ENCODE peak calls at places on chromosomes 16 and 17, in five cellular contexts. Q is adrenal gland, F is mammary epithelial cell, J is PC-3, T is mucosa of descending colon. S is an unnamed sample. For H3K9me3, the result is how much of the 10 kb centered on the place peaks cover.

GRCh38 chr16:11460820-11461594 is 115.7 kb downstream of the RMI2 start:
- DNase-seq in T (no peak), F (no peak), J (no peak), Q (no peak), S (no peak)

GRCh38 chr16:86046026-86046713 is 147.2 kb downstream of the IRF8 start:
- DNase-seq in T (no peak), F (no peak), J (no peak), Q (no peak), S (no peak)

GRCh38 chr17:28507567-28508195 is 1.5 kb downstream of the FOXN1 start:
- DNase-seq in F (peak), T (no peak), Q (no peak), J (no peak), S (no peak)

GRCh38 chr17:50139950-50140885 is 10.3 kb upstream of the SAMD14 start:
- DNase-seq in F (peak), T (peak), J (peak), Q (peak), S (peak)

GRCh38 chr16:1146409-1146808 is 6.5 kb upstream of the CACNA1H start:
- DNase-seq in Q (no peak), J (no peak), F (no peak), T (no peak), S (peak)

GRCh38 chr16:1346422-1347285 is 5.0 kb downstream of the TSR3 start:
- DNase-seq in F (no peak), Q (no peak), T (no peak), J (no peak), S (peak)

GRCh38 chr16:86772671-86773338 is 194.5 kb downstream of the FOXL1 start:
- DNase-seq in J (peak), F (peak), T (no peak), Q (no peak), S (no peak)

GRCh38 chr16:72823961-72824490 is 223.9 kb downstream of the ZFHX3 start:
- DNase-seq in Q (no peak), F (no peak), T (no peak), J (no peak), S (no peak)

GRCh38 chr16:27314161-27314723 is 468 bp downstream of the IL4R start:
- DNase-seq in T (peak), Q (peak), J (peak), F (peak), S (no peak)

GRCh38 chr17:38703742-38704644 is 1.1 kb upstream of the MLLT6 start:
- DNase-seq in Q (peak), F (no peak), J (peak), T (peak), S (peak)

GRCh38 chr17:76345377-76345945 is 8.3 kb downstream of the PRPSAP1 start:
- DNase-seq in T (no peak), J (no peak), Q (peak), F (no peak), S (no peak)

GRCh38 chr16:88444826-88445582 is 8.1 kb upstream of the ZFPM1 start:
- DNase-seq in T (no peak), J (no peak), F (no peak), Q (no peak), S (no peak)

GRCh38 chr16:50114357-50115129 is 38.6 kb upstream of the TENT4B start:
- DNase-seq in J (peak), T (no peak), Q (no peak), F (peak), S (no peak)

GRCh38 chr17:47199627-47200324 is 9.4 kb upstream of the MYL4 start:
- DNase-seq in F (no peak), T (no peak), J (no peak), Q (no peak), S (no peak)

GRCh38 chr16:76235025-76235424 is 42.2 kb upstream of the CNTNAP4 start:
- DNase-seq in Q (no peak), J (no peak), T (peak), F (no peak), S (no peak)

GRCh38 chr17:47942568-47942967 is 1.2 kb downstream of the PNPO start:
- DNase-seq in T (no peak), F (no peak), J (no peak), Q (no peak), S (no peak)

GRCh38 chr16:28931801-28932225 is at the start of gene CD19:
- DNase-seq in F (no peak), Q (no peak), J (no peak), T (peak), S (no peak)

GRCh38 chr17:10550014-10550413 is 556 bp upstream of the MYH2 start:
- DNase-seq in Q (no peak), F (no peak), T (no peak), J (no peak), S (no peak)

GRCh38 chr16:50834701-50835100 is 92.8 kb downstream of the CYLD start:
- DNase-seq in T (no peak), F (no peak), J (no peak), Q (no peak), S (no peak)

GRCh38 chr17:43020030-43020621 is 2.1 kb downstream of the VAT1 start:
- DNase-seq in Q (peak), T (no peak), J (no peak), F (no peak), S (no peak)

GRCh38 chr17:63700528-63701441 is 860 bp upstream of the LIMD2 start:
- DNase-seq in J (no peak), F (no peak), T (peak), Q (peak), S (no peak)

GRCh38 chr17:66730497-66730923 is 104.4 kb upstream of the CACNG5 start:
- DNase-seq in Q (no peak), J (no peak), F (no peak), T (no peak), S (no peak)

GRCh38 chr16:1429631-1430030 is 1.2 kb upstream of the PERCC1 start:
- DNase-seq in T (no peak), J (no peak), Q (no peak), F (no peak), S (no peak)

GRCh38 chr17:80831481-80831880 is 160.2 kb upstream of the CHMP6 start:
- DNase-seq in J (peak), Q (no peak), T (no peak), F (no peak), S (no peak)

GRCh38 chr16:80862153-80862552 is 57.8 kb upstream of the CDYL2 start:
- DNase-seq in F (no peak), J (no peak), Q (no peak), T (no peak), S (no peak)

GRCh38 chr17:1072551-1072961 is 75.6 kb downstream of the TIMM22 start:
- DNase-seq in F (no peak), Q (no peak), J (no peak), T (peak), S (no peak)

GRCh38 chr17:55584055-55584685 is 72.9 kb upstream of the SMIM36 start:
- DNase-seq in F (peak), Q (peak), J (peak), T (no peak), S (no peak)

GRCh38 chr17:38745545-38745944 is 2.6 kb downstream of the PCGF2 start:
- DNase-seq in F (no peak), T (no peak), Q (no peak), J (no peak), S (peak)

GRCh38 chr17:7497636-7498035 is 13.5 kb downstream of the POLR2A start:
- DNase-seq in T (peak), F (no peak), J (no peak), Q (no peak), S (no peak)

GRCh38 chr17:35942588-35943186 is 826 bp downstream of the LYZL6 start:
- DNase-seq in F (no peak), Q (no peak), J (no peak), T (no peak), S (peak)

GRCh38 chr17:1577186-1577585 is 14.6 kb upstream of the PITPNA start:
- DNase-seq in J (peak), T (peak), Q (peak), F (peak), S (no peak)

GRCh38 chr16:1709356-1709755 is 3.4 kb downstream of the MAPK8IP3 start:
- DNase-seq in J (no peak), Q (no peak), F (no peak), T (no peak), S (no peak)

GRCh38 chr17:19445105-19445504 is 34.1 kb downstream of the RNF112 start:
- DNase-seq in Q (no peak), T (no peak), F (peak), J (no peak), S (no peak)

GRCh38 chr17:19443148-19443547 is 32.1 kb downstream of the RNF112 start:
- DNase-seq in J (no peak), Q (no peak), T (no peak), F (no peak), S (no peak)

GRCh38 chr17:19440421-19440820 is 29.4 kb downstream of the RNF112 start:
- DNase-seq in Q (no peak), F (no peak), T (no peak), J (no peak), S (no peak)
- H3K9me3 ChIP-seq in Q (under half), F (under half), T (under half), J (under half), S (under half)

GRCh38 chr17:16623282-16623681 is 30.4 kb downstream of the ZNF624 start:
- DNase-seq in J (no peak), Q (no peak), F (no peak), T (no peak), S (no peak)
- H3K9me3 ChIP-seq in J (half or more), Q (half or more), F (half or more), T (half or more), S (under half)

GRCh38 chr16:2856686-2857450 is 1.1 kb downstream of the PRSS22 start:
- DNase-seq in Q (no peak), F (no peak), J (no peak), T (no peak), S (no peak)
- H3K9me3 ChIP-seq in Q (under half), F (under half), J (under half), T (under half), S (under half)

GRCh38 chr17:21687136-21687953 is 5.0 kb upstream of the KCNJ18 start:
- DNase-seq in T (no peak), J (no peak), F (no peak), Q (no peak), S (no peak)

GRCh38 chr17:21688293-21688949 is 3.9 kb upstream of the KCNJ18 start:
- DNase-seq in Q (no peak), F (no peak), J (no peak), T (no peak), S (no peak)

GRCh38 chr17:21689604-21690003 is 2.7 kb upstream of the KCNJ18 start:
- DNase-seq in Q (peak), T (no peak), J (peak), F (peak), S (no peak)

GRCh38 chr17:21686165-21687015 is 5.9 kb upstream of the KCNJ18 start:
- DNase-seq in F (no peak), Q (no peak), J (no peak), T (no peak), S (no peak)
- H3K9me3 ChIP-seq in F (under half), Q (under half), J (under half), T (under half), S (under half)

GRCh38 chr16:22352119-22352518 is 22.3 kb downstream of the CDR2 start:
- DNase-seq in J (no peak), Q (no peak), T (no peak), F (no peak), S (no peak)
- H3K9me3 ChIP-seq in J (under half), Q (under half), T (under half), F (under half), S (under half)

DNA sequence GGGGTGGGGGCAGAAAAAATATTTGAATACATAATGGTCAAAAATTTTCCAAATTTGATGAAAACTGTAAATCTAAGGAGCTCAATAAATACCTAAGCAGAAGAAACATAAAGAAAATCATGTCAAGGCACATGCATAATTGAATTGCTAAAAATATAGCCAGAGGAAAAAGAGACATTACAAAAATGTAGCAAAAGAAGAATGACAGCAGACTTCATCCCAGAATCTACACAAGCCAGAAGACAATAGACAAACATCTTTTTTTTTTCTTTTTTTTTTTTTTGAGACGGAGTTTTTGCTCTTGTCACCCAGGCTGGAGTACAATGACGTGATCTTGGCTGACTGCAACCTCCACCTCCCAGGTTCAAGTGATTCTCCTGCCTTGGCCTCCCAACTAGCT is 62.0 kb upstream of the ATP2A3 start:
- DNase-seq in Q (no peak), F (no peak), T (no peak), J (no peak), S (no peak)
- H3K9me3 ChIP-seq in Q (under half), F (under half), T (under half), J (under half), S (under half)

DNA sequence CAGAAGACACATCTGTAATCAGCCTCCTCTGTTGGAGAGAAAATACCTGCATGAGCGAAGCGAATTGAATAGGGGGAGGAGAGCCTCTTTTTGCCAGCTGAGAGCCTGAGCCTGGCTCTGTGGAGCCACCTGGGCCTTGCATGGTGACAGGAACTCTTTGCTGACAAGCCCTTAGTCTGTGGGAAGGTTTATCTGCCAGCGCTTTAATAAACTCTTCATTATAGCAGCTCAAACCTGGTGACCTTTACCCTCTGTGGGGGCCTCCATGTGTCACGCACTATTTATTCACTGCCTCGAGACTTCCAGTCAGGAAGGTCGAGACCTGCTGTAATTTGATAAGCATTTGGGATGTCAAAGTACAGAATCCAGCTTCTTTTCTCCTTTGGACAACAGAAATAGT is 282.6 kb downstream of the CBLN1 start:
- DNase-seq in Q (no peak), F (no peak), T (no peak), J (no peak), S (no peak)
- H3K9me3 ChIP-seq in Q (under half), F (under half), T (under half), J (under half), S (under half)

DNA sequence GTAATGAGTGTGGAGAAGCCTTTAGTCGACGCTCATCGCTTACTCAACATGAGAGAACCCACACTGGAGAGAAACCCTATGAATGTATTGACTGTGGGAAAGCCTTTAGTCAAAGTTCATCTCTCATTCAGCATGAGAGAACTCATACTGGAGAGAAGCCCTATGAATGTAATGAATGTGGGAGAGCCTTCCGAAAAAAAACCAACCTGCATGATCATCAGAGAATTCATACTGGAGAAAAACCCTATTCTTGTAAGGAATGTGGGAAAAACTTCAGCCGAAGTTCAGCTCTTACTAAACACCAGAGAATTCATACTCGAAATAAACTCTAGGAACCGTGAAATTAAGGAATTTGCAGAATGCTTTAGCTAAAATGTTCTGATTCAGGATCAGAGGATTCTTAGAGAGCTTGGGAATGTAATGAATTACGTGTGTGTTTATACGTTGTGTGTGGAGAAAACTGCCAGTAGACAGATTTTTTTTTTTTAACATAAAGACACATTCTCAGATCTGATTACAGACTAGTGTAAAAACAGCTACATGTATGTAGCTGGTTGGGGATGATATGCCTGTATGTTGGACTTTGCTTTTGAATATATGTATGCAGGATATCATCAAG is 25.4 kb downstream of the ZFP90 start:
- DNase-seq in J (no peak), F (no peak), T (no peak), Q (no peak), S (no peak)
- H3K9me3 ChIP-seq in J (half or more), F (half or more), T (half or more), Q (half or more), S (under half)